ENCODE peak calls at places on chromosomes 2 and 18, in six cellular contexts. F is activated CD8-positive, alpha-beta memory T cell treated with anti-CD3 and anti-CD28 coated beads for 24 hours; U is kidney glomerular epithelial cell; P is NCI-H524; J is right atrium auricular region; Z is stimulated activated naive CD8-positive, alpha-beta T cell treated with anti-CD3 and anti-CD28 coated beads, Interleukin-15, Interleukin-2, amounts not matched to agents 100 U/mL and 50 U/mL, for 24 hours. E is an unnamed sample.

GRCh38 chr2:223414646-223415045 is 187.5 kb downstream of the SCG2 start:
- DNase-seq in F (no peak), Z (no peak), J (peak; percentile 71), U (no peak), P (no peak), E (no peak)

GRCh38 chr2:215059724-215060123 is 78.7 kb downstream of the ABCA12 start:
- DNase-seq in Z (no peak), J (no peak), P (peak; percentile 46), U (no peak), F (no peak), E (no peak)

GRCh38 chr2:10431797-10432196 is 16.3 kb downstream of the ODC1 start:
- DNase-seq in J (no peak), F (no peak), Z (no peak), U (no peak), P (no peak), E (no peak)

GRCh38 chr2:127560201-127560928 is 24.9 kb downstream of the MYO7B start:
- DNase-seq in F (peak; percentile 44), U (no peak), J (peak; percentile 42), Z (no peak), P (no peak), E (no peak)

GRCh38 chr18:58882039-58882438 is 17.4 kb downstream of the ZNF532 start:
- DNase-seq in F (no peak), P (no peak), J (no peak), U (no peak), Z (no peak), E (no peak)

GRCh38 chr2:60796573-60797509 is 40.8 kb downstream of the PAPOLG start:
- DNase-seq in P (no peak), U (no peak), Z (no peak), J (no peak), F (no peak), E (peak; percentile 16)

GRCh38 chr2:62826953-62827675 is 121.6 kb downstream of the EHBP1 start:
- DNase-seq in Z (no peak), U (no peak), J (no peak), F (no peak), P (no peak), E (no peak)

GRCh38 chr2:67797801-67798535 is 264.8 kb downstream of the C1D start:
- DNase-seq in Z (no peak), P (no peak), U (peak; percentile 26), F (no peak), J (no peak), E (no peak)

GRCh38 chr18:13145636-13146190 is 72.8 kb upstream of the LDLRAD4 start:
- DNase-seq in J (no peak), Z (no peak), P (no peak), U (no peak), F (no peak), E (no peak)

GRCh38 chr18:79935499-79935898 is 16.0 kb downstream of the SLC66A2 start:
- DNase-seq in J (no peak), P (no peak), F (no peak), Z (no peak), U (no peak), E (no peak)

GRCh38 chr2:213188971-213189899 is 37.8 kb upstream of the IKZF2 start:
- DNase-seq in U (peak; percentile 31), F (no peak), J (no peak), Z (no peak), P (peak; percentile 3), E (no peak)

GRCh38 chr2:183543731-183544130 is 419.5 kb downstream of the NUP35 start:
- DNase-seq in J (no peak), F (no peak), P (no peak), Z (no peak), U (no peak), E (no peak)

E was measured in K562.